ENCODE peak calls at places on chromosome 18, in ten cellular contexts. Q is astrocyte; R is left ventricle myocardium inferior; V is sigmoid colon; E is MM.1S; B is tibial artery; M is CD8-positive, alpha-beta memory T cell; W is right cardiac atrium; I is fibroblast of lung; O is GM23248. T is an unnamed sample.

GRCh38 chr18:56068030-56068671 is 480.2 kb upstream of the TCF4 start:
- DNase-seq in M (no peak), O (peak; percentile 69), I (peak; percentile 56), E (no peak), W (no peak), B (no peak), R (no peak), Q (peak; percentile 70), V (no peak), T (no peak)

GRCh38 chr18:39313992-39314391 is 1748.4 kb upstream of the CELF4 start:
- DNase-seq in V (no peak), M (no peak), B (no peak), R (no peak), I (no peak), W (no peak), Q (no peak), E (no peak), O (no peak), T (no peak)

GRCh38 chr18:58449366-58449935 is 179.4 kb downstream of the ALPK2 start:
- DNase-seq in O (peak; percentile 40), Q (no peak), W (no peak), R (no peak), E (no peak), V (no peak), I (no peak), B (no peak), M (no peak), T (no peak)

GRCh38 chr18:36534154-36534688 is 236.7 kb downstream of the FHOD3 start:
- DNase-seq in R (no peak), M (no peak), E (peak; percentile 63), I (no peak), B (no peak), O (peak; percentile 46), Q (peak; percentile 50), W (no peak), V (no peak), T (no peak)

GRCh38 chr18:56890632-56891031 is 239.5 kb downstream of the WDR7 start:
- DNase-seq in O (peak; percentile 87), Q (peak; percentile 97), E (no peak), I (peak; percentile 79), M (no peak), R (no peak), W (no peak), B (no peak), V (no peak), T (no peak)

GRCh38 chr18:58407263-58407648 is 221.6 kb downstream of the ALPK2 start:
- DNase-seq in V (no peak), M (no peak), O (no peak), Q (peak; percentile 14), B (no peak), I (no peak), R (no peak), E (no peak), W (no peak), T (no peak)

GRCh38 chr18:4762399-4762798 is 307.3 kb upstream of the DLGAP1 start:
- DNase-seq in B (no peak), E (no peak), M (no peak), W (no peak), R (no peak), V (no peak), O (no peak), Q (no peak), I (no peak), T (no peak)

GRCh38 chr18:25329783-25330182 is 22.2 kb downstream of the ZNF521 start:
- DNase-seq in W (no peak), R (no peak), M (no peak), I (no peak), Q (no peak), V (no peak), O (peak; percentile 10), E (no peak), B (no peak), T (no peak)

GRCh38 chr18:55236150-55236931 is 277.1 kb upstream of the CCDC68 start:
- DNase-seq in W (no peak), I (peak; percentile 69), E (peak; percentile 82), Q (peak; percentile 55), M (no peak), V (no peak), R (peak; percentile 38), O (peak; percentile 38), B (peak; percentile 37), T (no peak)

GRCh38 chr18:42108071-42108470 is 153.0 kb downstream of the PIK3C3 start:
- DNase-seq in I (no peak), O (no peak), B (no peak), Q (no peak), R (no peak), E (no peak), M (no peak), V (no peak), W (no peak), T (no peak)

GRCh38 chr18:42782929-42783328 is 332.6 kb downstream of the RIT2 start:
- DNase-seq in V (no peak), E (no peak), M (no peak), B (no peak), Q (no peak), I (no peak), W (no peak), O (no peak), R (no peak), T (no peak)

GRCh38 chr18:68549257-68549871 is 165.5 kb downstream of the TMX3 start:
- DNase-seq in Q (peak; percentile 58), V (no peak), W (no peak), E (no peak), R (no peak), I (peak; percentile 86), B (no peak), M (no peak), O (peak; percentile 14), T (no peak)

GRCh38 chr18:10094154-10094553 is 180.3 kb downstream of the VAPA start:
- DNase-seq in B (no peak), W (no peak), I (peak; percentile 38), R (no peak), E (no peak), O (peak; percentile 72), M (no peak), V (no peak), Q (peak; percentile 16), T (no peak)

GRCh38 chr18:59665057-59666007 is 31.9 kb downstream of the CCBE1 start:
- DNase-seq in I (peak; percentile 85), W (no peak), V (no peak), E (no peak), Q (peak; percentile 66), B (no peak), O (peak; percentile 14), M (no peak), R (no peak), T (no peak)

GRCh38 chr18:14935210-14935609 is 187.2 kb downstream of the ANKRD30B start:
- DNase-seq in I (no peak), W (no peak), B (no peak), E (no peak), Q (no peak), R (no peak), V (no peak), M (no peak), O (no peak), T (no peak)

GRCh38 chr18:79987566-79987965 is 797 bp downstream of the TXNL4A start:
- DNase-seq in O (peak; percentile 68), V (no peak), M (no peak), E (no peak), B (no peak), I (peak; percentile 11), R (no peak), W (no peak), Q (no peak), T (no peak)

GRCh38 chr18:29962579-29962978 is 1080.0 kb downstream of the DSC3 start:
- DNase-seq in B (no peak), M (no peak), E (no peak), Q (no peak), V (no peak), I (no peak), W (no peak), O (peak; percentile 8), R (no peak), T (no peak)

GRCh38 chr18:55337153-55337552 is 250.8 kb downstream of the TCF4 start:
- DNase-seq in W (no peak), I (no peak), O (no peak), V (no peak), Q (no peak), M (no peak), R (no peak), B (no peak), E (no peak), T (no peak)

GRCh38 chr18:24369420-24369819 is 28.2 kb downstream of the OSBPL1A start:
- DNase-seq in R (no peak), I (no peak), Q (peak; percentile 42), W (no peak), M (no peak), V (no peak), B (no peak), E (no peak), O (peak; percentile 3), T (no peak)

DNA sequence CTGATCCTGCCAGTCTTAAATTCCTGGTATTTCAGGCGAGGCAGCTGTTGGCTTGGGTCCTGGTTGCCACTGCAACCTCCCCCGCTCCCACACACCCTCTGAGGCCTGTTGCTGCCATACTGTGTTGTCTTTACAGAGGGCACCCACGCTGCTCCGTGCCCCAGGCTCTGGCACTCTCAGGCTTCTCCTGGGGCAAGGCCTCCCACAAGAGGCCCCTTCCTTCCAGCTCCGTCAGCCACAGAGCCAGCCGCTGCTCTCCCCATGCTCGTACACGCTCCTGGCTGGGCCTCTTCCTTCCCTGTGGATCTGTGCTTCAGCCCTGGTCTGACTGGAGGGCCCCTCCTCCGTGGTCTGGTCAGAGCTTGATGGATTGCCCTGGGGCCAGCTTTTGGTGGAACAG is 8.6 kb downstream of the CABLES1 start:
- DNase-seq in V (no peak), E (no peak), M (no peak), O (no peak), Q (peak; percentile 37), R (no peak), W (peak; percentile 75), B (no peak), I (peak; percentile 32), T (no peak)
- H3K4me1 ChIP-seq in V (peaks cover 9% of the 10 kb centered on the region), E (peaks cover 4% of the 10 kb centered on the region), M (no peaks in the 10 kb centered on the region), O (peaks cover 18% of the 10 kb centered on the region), Q (peaks cover 9% of the 10 kb centered on the region), R (peaks cover 24% of the 10 kb centered on the region), W (peaks cover 13% of the 10 kb centered on the region), B (peaks cover 33% of the 10 kb centered on the region), I (peaks cover 6% of the 10 kb centered on the region), T (no peaks in the 10 kb centered on the region)

GRCh38 chr18:47901624-47902362 is 28.7 kb downstream of the SMAD2 start:
- DNase-seq in R (no peak), B (no peak), E (no peak), W (no peak), I (no peak), V (no peak), Q (no peak), M (no peak), O (no peak), T (no peak)
- H3K9me3 ChIP-seq in R (peaks cover 36% of the 10 kb centered on the region), B (peaks cover 22% of the 10 kb centered on the region), E (no peaks in the 10 kb centered on the region), W (no peaks in the 10 kb centered on the region), I (no peaks in the 10 kb centered on the region), V (no peaks in the 10 kb centered on the region), Q (no peaks in the 10 kb centered on the region), M (peaks cover 6% of the 10 kb centered on the region), O (no peaks in the 10 kb centered on the region), T (peaks cover 9% of the 10 kb centered on the region)

GRCh38 chr18:48929951-48930713 is 20.6 kb downstream of the SMAD7 start:
- DNase-seq in B (peak; percentile 59), I (peak; percentile 68), W (peak; percentile 83), E (no peak), Q (peak; percentile 89), O (peak; percentile 82), M (no peak), R (no peak), V (peak; percentile 84), T (no peak)
- H3K4me1 ChIP-seq in B (peaks cover 98% of the 10 kb centered on the region), I (peaks cover 66% of the 10 kb centered on the region), W (peaks cover 77% of the 10 kb centered on the region), E (peaks cover 87% of the 10 kb centered on the region), Q (peaks cover 84% of the 10 kb centered on the region), O (peaks cover 80% of the 10 kb centered on the region), M (peaks cover 84% of the 10 kb centered on the region), R (peaks cover 98% of the 10 kb centered on the region), V (peaks cover 97% of the 10 kb centered on the region), T (peaks cover 97% of the 10 kb centered on the region)

GRCh38 chr18:72075040-72075439 is 469.1 kb downstream of the CBLN2 start:
- DNase-seq in O (no peak), W (no peak), Q (no peak), E (no peak), R (no peak), M (no peak), B (no peak), V (no peak), I (no peak), T (no peak)
- H3K9me3 ChIP-seq in O (no peaks in the 10 kb centered on the region), W (no peaks in the 10 kb centered on the region), Q (no peaks in the 10 kb centered on the region), E (no peaks in the 10 kb centered on the region), R (peaks cover 31% of the 10 kb centered on the region), M (no peaks in the 10 kb centered on the region), B (no peaks in the 10 kb centered on the region), V (no peaks in the 10 kb centered on the region), I (no peaks in the 10 kb centered on the region), T (no peaks in the 10 kb centered on the region)

T was measured in CD4-positive, CD25-positive, alpha-beta regulatory T cell.